ENCODE peak calls at places on chromosomes 3 and 15, in nine cellular contexts. V is heart left ventricle, X is brain microvascular endothelial cell, K is IMR-90, F is bronchial epithelial cell, A is fibroblast of the aortic adventitia, W is tibial artery, Z is fibroblast of mammary gland, B is AG04450. D is an unnamed sample.

GRCh38 chr15:52624262-52624661 is 54.9 kb downstream of the ATOSA start:
- DNase-seq in V (no peak), X (no peak), K (no peak), F (no peak), A (no peak), W (no peak), Z (no peak), B (no peak), D (no peak)

GRCh38 chr15:42858999-42859789 is 61.4 kb downstream of the TTBK2 start:
- DNase-seq in V (no peak), X (no peak), K (peak), F (no peak), A (peak), W (no peak), Z (no peak), B (no peak), D (peak)

GRCh38 chr3:175851541-175851940 is 992.4 kb downstream of the NAALADL2 start:
- DNase-seq in V (no peak), X (no peak), K (no peak), F (no peak), A (no peak), W (no peak), Z (no peak), B (no peak), D (no peak)

GRCh38 chr3:30538787-30539186 is 67.6 kb upstream of the TGFBR2 start:
- DNase-seq in V (no peak), X (peak), K (peak), F (peak), A (peak), W (no peak), Z (peak), B (peak), D (peak)

GRCh38 chr3:107512108-107512507 is 10.7 kb upstream of the BBX start:
- DNase-seq in V (no peak), X (no peak), K (no peak), F (no peak), A (no peak), W (no peak), Z (peak), B (no peak), D (no peak)

GRCh38 chr3:49607105-49607591 is 52.9 kb downstream of the BSN start:
- DNase-seq in V (no peak), X (no peak), K (no peak), F (peak), A (peak), W (no peak), Z (peak), B (no peak), D (peak)

GRCh38 chr3:71055602-71056001 is 527.9 kb downstream of the FOXP1 start:
- DNase-seq in V (no peak), X (no peak), K (peak), F (peak), A (peak), W (no peak), Z (peak), B (no peak), D (peak)

GRCh38 chr3:4741404-4742307 is 237.6 kb upstream of the BHLHE40 start:
- DNase-seq in V (peak), X (peak), K (peak), F (peak), A (peak), W (peak), Z (peak), B (peak), D (peak)

GRCh38 chr3:63067999-63068645 is 192.9 kb upstream of the CADPS start:
- DNase-seq in V (no peak), X (peak), K (peak), F (peak), A (peak), W (no peak), Z (peak), B (no peak), D (peak)

GRCh38 chr3:149717391-149718056 is 34.8 kb downstream of the COMMD2 start:
- DNase-seq in V (peak), X (peak), K (peak), F (peak), A (peak), W (peak), Z (peak), B (peak), D (peak)

GRCh38 chr3:159627634-159628033 is 361.0 kb upstream of the IL12A start:
- DNase-seq in V (no peak), X (no peak), K (no peak), F (no peak), A (no peak), W (no peak), Z (no peak), B (no peak), D (no peak)

GRCh38 chr3:131370935-131371698 is 10.5 kb upstream of the NUDT16 start:
- DNase-seq in V (no peak), X (no peak), K (no peak), F (no peak), A (no peak), W (no peak), Z (no peak), B (no peak), D (no peak)

GRCh38 chr15:78301326-78301725 is 1.9 kb upstream of the SKIC8 start:
- DNase-seq in V (no peak), X (no peak), K (no peak), F (no peak), A (no peak), W (no peak), Z (no peak), B (no peak), D (no peak)

GRCh38 chr15:57216288-57216687 is 160.0 kb upstream of the CGNL1 start:
- DNase-seq in V (no peak), X (peak), K (peak), F (peak), A (peak), W (no peak), Z (peak), B (peak), D (peak)

GRCh38 chr3:36650271-36650671 is 114.1 kb downstream of the DCLK3 start:
- DNase-seq in V (no peak), X (peak), K (peak), F (no peak), A (peak), W (no peak), Z (no peak), B (no peak), D (peak)

GRCh38 chr3:66483006-66483928 is 17.6 kb downstream of the LRIG1 start:
- DNase-seq in V (peak), X (peak), K (peak), F (no peak), A (peak), W (peak), Z (peak), B (no peak), D (peak)

GRCh38 chr15:32849769-32850668 is 132.2 kb downstream of the GREM1 start:
- DNase-seq in V (no peak), X (peak), K (peak), F (peak), A (peak), W (no peak), Z (peak), B (peak), D (peak)

GRCh38 chr15:64938192-64938591 is 26.5 kb downstream of the ANKDD1A start:
- DNase-seq in V (no peak), X (peak), K (peak), F (peak), A (peak), W (no peak), Z (peak), B (no peak), D (peak)

GRCh38 chr15:40420793-40421192 is 15.2 kb downstream of the IVD start:
- DNase-seq in V (peak), X (no peak), K (no peak), F (peak), A (no peak), W (no peak), Z (no peak), B (no peak), D (no peak)

GRCh38 chr3:109939817-109940216 is 602.5 kb upstream of the DPPA4 start:
- DNase-seq in V (no peak), X (no peak), K (no peak), F (no peak), A (no peak), W (no peak), Z (no peak), B (no peak), D (no peak)

GRCh38 chr15:31202953-31203352 is 101.4 kb upstream of the TRPM1 start:
- DNase-seq in V (no peak), X (no peak), K (no peak), F (no peak), A (no peak), W (no peak), Z (no peak), B (no peak), D (no peak)

GRCh38 chr3:9217784-9218513 is 31.5 kb downstream of the SRGAP3 start:
- DNase-seq in V (no peak), X (no peak), K (no peak), F (no peak), A (no peak), W (no peak), Z (no peak), B (no peak), D (no peak)

GRCh38 chr15:84098604-84099003 is 137.0 kb upstream of the GOLGA6L4 start:
- DNase-seq in V (no peak), X (no peak), K (no peak), F (no peak), A (no peak), W (no peak), Z (no peak), B (no peak), D (no peak)

GRCh38 chr15:71777216-71777943 is 33.0 kb upstream of the NR2E3 start:
- DNase-seq in V (no peak), X (no peak), K (no peak), F (no peak), A (no peak), W (no peak), Z (no peak), B (no peak), D (no peak)

GRCh38 chr3:138944842-138945645 is 1.9 kb downstream of the FOXL2 start:
- DNase-seq in V (no peak), X (no peak), K (no peak), F (no peak), A (no peak), W (no peak), Z (no peak), B (no peak), D (no peak)

GRCh38 chr3:125052671-125053303 is 3.0 kb downstream of the HEG1 start:
- DNase-seq in V (no peak), X (peak), K (peak), F (peak), A (peak), W (no peak), Z (peak), B (no peak), D (peak)

GRCh38 chr3:194422188-194422587 is 23.1 kb upstream of the GP5 start:
- DNase-seq in V (no peak), X (no peak), K (peak), F (no peak), A (no peak), W (no peak), Z (peak), B (peak), D (peak)

GRCh38 chr3:143650827-143651226 is 197.4 kb downstream of the SLC9A9 start:
- DNase-seq in V (no peak), X (no peak), K (no peak), F (no peak), A (no peak), W (no peak), Z (no peak), B (no peak), D (no peak)

GRCh38 chr15:98292442-98293240 is 332.1 kb downstream of the ARRDC4 start:
- DNase-seq in V (peak), X (peak), K (no peak), F (peak), A (peak), W (peak), Z (peak), B (no peak), D (peak)

GRCh38 chr3:29903600-29903999 is 622.7 kb downstream of the RBMS3 start:
- DNase-seq in V (no peak), X (no peak), K (no peak), F (no peak), A (no peak), W (no peak), Z (no peak), B (no peak), D (no peak)

GRCh38 chr15:61474796-61475195 is 245.7 kb upstream of the RORA start:
- DNase-seq in V (no peak), X (peak), K (no peak), F (no peak), A (no peak), W (no peak), Z (peak), B (no peak), D (peak)

GRCh38 chr3:49723301-49723630 is 485 bp downstream of the GMPPB start:
- DNase-seq in V (no peak), X (peak), K (peak), F (peak), A (peak), W (peak), Z (peak), B (no peak), D (peak)

GRCh38 chr3:101100361-101101009 is 107.3 kb upstream of the ABI3BP start:
- DNase-seq in V (no peak), X (no peak), K (no peak), F (no peak), A (no peak), W (no peak), Z (no peak), B (no peak), D (no peak)

GRCh38 chr3:45554001-45554691 is 40.4 kb upstream of the LIMD1 start:
- DNase-seq in V (peak), X (no peak), K (peak), F (no peak), A (no peak), W (peak), Z (peak), B (no peak), D (peak)

GRCh38 chr3:60333710-60334109 is 917.5 kb downstream of the FHIT start:
- DNase-seq in V (no peak), X (no peak), K (no peak), F (no peak), A (no peak), W (no peak), Z (peak), B (no peak), D (no peak)

GRCh38 chr15:100875495-100875894 is 4.1 kb upstream of the ALDH1A3 start:
- DNase-seq in V (no peak), X (no peak), K (no peak), F (no peak), A (no peak), W (no peak), Z (no peak), B (no peak), D (no peak)

GRCh38 chr3:42129014-42129953 is 38.1 kb downstream of the TRAK1 start:
- DNase-seq in V (no peak), X (peak), K (peak), F (peak), A (no peak), W (no peak), Z (peak), B (no peak), D (no peak)

GRCh38 chr3:53773586-53774368 is 72.4 kb downstream of the CHDH start:
- DNase-seq in V (no peak), X (peak), K (peak), F (peak), A (peak), W (peak), Z (peak), B (peak), D (peak)

GRCh38 chr3:66485291-66485968 is 15.4 kb downstream of the LRIG1 start:
- DNase-seq in V (no peak), X (peak), K (peak), F (peak), A (peak), W (peak), Z (peak), B (peak), D (peak)

GRCh38 chr3:14369675-14370669 is 32.4 kb upstream of the SLC6A6 start:
- DNase-seq in V (peak), X (no peak), K (no peak), F (peak), A (no peak), W (no peak), Z (no peak), B (no peak), D (no peak)
- TF ChIP-seq CTCF in V (peak), X (peak), K (no peak), F (peak), A (no peak), W (no peak), Z (no peak), B (no peak), D (no peak)

DNA sequence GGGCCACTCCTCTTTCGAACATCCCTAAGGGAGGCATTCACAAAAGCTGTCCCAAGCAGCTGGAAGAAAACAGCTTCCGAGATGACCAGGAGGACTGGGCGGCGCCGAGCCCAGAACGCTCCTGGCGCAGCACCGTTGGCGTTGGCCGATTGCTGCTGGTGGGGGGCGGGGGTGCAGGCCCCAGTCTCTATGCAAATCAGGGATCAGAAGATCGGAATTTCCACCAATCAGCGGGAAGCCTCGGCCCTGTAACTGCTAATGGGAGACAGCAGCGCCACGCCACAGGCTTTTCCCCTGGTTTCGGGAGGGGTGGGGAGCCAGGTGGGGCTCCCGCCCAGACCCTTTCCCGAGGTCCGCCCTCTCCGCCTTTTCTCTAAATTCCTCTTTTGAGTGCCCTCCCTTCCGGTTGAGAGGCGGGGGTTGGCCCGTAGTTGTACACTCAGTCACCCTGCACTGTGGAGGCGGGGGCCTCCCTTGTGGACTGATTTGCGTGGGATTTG is 27.0 kb downstream of the HMCES start:
- DNase-seq in V (peak), X (peak), K (peak), F (peak), A (peak), W (peak), Z (peak), B (no peak), D (peak)
- H3K4me3 ChIP-seq in V (peak), X (peak), K (peak), F (peak), A (peak), W (peak), Z (peak), B (peak), D (peak)

GRCh38 chr3:161274691-161275298 is 53.7 kb downstream of the NMD3 start:
- DNase-seq in V (peak), X (peak), K (peak), F (peak), A (peak), W (no peak), Z (peak), B (peak), D (peak)
- TF ChIP-seq CTCF in V (peak), X (peak), K (peak), F (peak), A (peak), W (peak), Z (peak), B (peak), D (peak)

GRCh38 chr3:171461087-171461917 is 1.1 kb upstream of the TNIK start:
- DNase-seq in V (no peak), X (peak), K (peak), F (peak), A (peak), W (no peak), Z (no peak), B (no peak), D (peak)
- H3K4me3 ChIP-seq in V (peak), X (peak), K (peak), F (peak), A (peak), W (peak), Z (peak), B (peak), D (peak)

GRCh38 chr3:134056464-134056891 is 26.8 kb upstream of the SLCO2A1 start:
- DNase-seq in V (no peak), X (peak), K (peak), F (no peak), A (no peak), W (no peak), Z (no peak), B (no peak), D (no peak)

GRCh38 chr3:134055661-134056060 is 25.9 kb upstream of the SLCO2A1 start:
- DNase-seq in V (no peak), X (no peak), K (no peak), F (no peak), A (no peak), W (no peak), Z (no peak), B (no peak), D (no peak)

GRCh38 chr3:134054231-134054630 is 24.5 kb upstream of the SLCO2A1 start:
- DNase-seq in V (no peak), X (no peak), K (no peak), F (no peak), A (peak), W (peak), Z (peak), B (no peak), D (peak)

GRCh38 chr3:134057006-134057832 is 27.5 kb upstream of the SLCO2A1 start:
- DNase-seq in V (no peak), X (no peak), K (peak), F (peak), A (peak), W (no peak), Z (peak), B (no peak), D (peak)

GRCh38 chr3:134054881-134055280 is 25.2 kb upstream of the SLCO2A1 start:
- DNase-seq in V (no peak), X (no peak), K (no peak), F (no peak), A (no peak), W (no peak), Z (no peak), B (no peak), D (no peak)
- TF ChIP-seq CTCF in V (no peak), X (no peak), K (no peak), F (no peak), A (no peak), W (no peak), Z (no peak), B (no peak), D (no peak)

DNA sequence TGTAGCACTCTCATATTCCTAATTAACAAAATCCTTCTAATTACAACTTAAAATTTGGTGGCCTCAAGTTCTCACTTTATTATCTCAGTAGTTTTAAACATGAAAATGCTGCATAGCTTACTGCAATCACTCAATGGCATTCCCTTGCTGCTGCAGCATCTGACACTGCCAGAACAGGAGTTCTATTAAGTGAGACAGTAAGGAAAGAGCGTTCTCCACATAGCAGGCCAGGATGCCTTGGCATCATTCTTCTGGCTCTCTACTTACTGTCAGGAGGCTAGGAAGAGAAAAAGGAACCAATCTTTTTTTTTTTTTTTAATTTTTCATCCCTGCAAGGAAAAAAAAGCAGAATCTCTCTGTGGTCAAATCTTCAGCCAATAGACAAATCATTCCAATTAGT is 3.2 kb downstream of the CNBP start:
- DNase-seq in V (no peak), X (no peak), K (no peak), F (no peak), A (peak), W (no peak), Z (no peak), B (no peak), D (peak)
- H3K4me3 ChIP-seq in V (peak), X (no peak), K (no peak), F (no peak), A (peak), W (peak), Z (peak), B (peak), D (no peak)

DNA sequence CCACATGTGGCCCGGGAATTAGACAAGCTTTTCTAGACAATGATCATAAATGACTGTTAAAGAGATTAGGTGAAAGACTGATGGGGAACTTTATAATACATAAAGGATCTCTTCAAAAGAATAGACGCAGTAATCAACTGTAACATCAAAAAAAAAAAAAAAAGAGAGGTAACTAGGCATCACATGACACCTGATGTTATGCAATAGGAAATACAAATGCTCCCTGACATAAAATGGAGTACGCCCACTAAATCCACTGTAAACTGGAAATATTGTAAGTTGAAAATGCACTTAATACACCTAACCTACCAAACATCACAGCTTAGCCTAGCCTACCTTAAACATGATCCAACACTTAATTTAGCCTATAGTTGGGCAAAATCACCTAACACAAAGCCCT is 27.2 kb downstream of the GSK3B start:
- DNase-seq in V (no peak), X (no peak), K (no peak), F (no peak), A (no peak), W (no peak), Z (no peak), B (no peak), D (no peak)
- TF ChIP-seq CTCF in V (no peak), X (no peak), K (no peak), F (no peak), A (no peak), W (no peak), Z (no peak), B (no peak), D (no peak)

D was measured in cardiac fibroblast.